ENCODE peak calls at places on chromosomes 5 and 9, in eight cellular contexts. T is cardiac muscle cell, L is stomach, J is tibial artery, P is lower lobe of right lung, S is SK-N-SH, K is breast epithelium, Y is PC-9. M is an unnamed sample. For H3K4me1, the result is how much of the 10 kb centered on the place peaks cover.

GRCh38 chr5:171336486-171337206 is 27.6 kb downstream of the TLX3 start:
- DNase-seq in T (peak), L (peak), J (no peak), P (no peak), S (no peak), K (no peak), Y (peak), M (peak)

GRCh38 chr5:61735531-61735930 is 403.5 kb downstream of the ZSWIM6 start:
- DNase-seq in T (no peak), L (no peak), J (no peak), P (no peak), S (no peak), K (no peak), Y (no peak), M (no peak)

GRCh38 chr5:90690317-90690716 is 131.7 kb downstream of the ADGRV1 start:
- DNase-seq in T (no peak), L (no peak), J (no peak), P (no peak), S (no peak), K (no peak), Y (no peak), M (no peak)

GRCh38 chr5:31861601-31862000 is 222.7 kb downstream of the PDZD2 start:
- DNase-seq in T (no peak), L (no peak), J (no peak), P (no peak), S (no peak), K (no peak), Y (no peak), M (no peak)

GRCh38 chr9:86485359-86485758 is 131.1 kb upstream of the TUT7 start:
- DNase-seq in T (no peak), L (no peak), J (no peak), P (no peak), S (no peak), K (no peak), Y (no peak), M (no peak)

GRCh38 chr9:33517373-33517772 is 6.7 kb upstream of the ANKRD18B start:
- DNase-seq in T (peak), L (no peak), J (no peak), P (no peak), S (peak), K (no peak), Y (peak), M (no peak)

GRCh38 chr9:34991833-34992375 is 2.4 kb downstream of the DNAJB5 start:
- DNase-seq in T (peak), L (no peak), J (peak), P (no peak), S (no peak), K (no peak), Y (peak), M (peak)

GRCh38 chr5:75640395-75640794 is 29.1 kb downstream of the ANKDD1B start:
- DNase-seq in T (peak), L (no peak), J (no peak), P (no peak), S (no peak), K (no peak), Y (no peak), M (no peak)

GRCh38 chr5:176596689-176597416 is 13.1 kb downstream of the GPRIN1 start:
- DNase-seq in T (peak), L (peak), J (no peak), P (no peak), S (no peak), K (no peak), Y (no peak), M (peak)

GRCh38 chr5:160029004-160029403 is 20.1 kb downstream of the TTC1 start:
- DNase-seq in T (no peak), L (no peak), J (no peak), P (no peak), S (no peak), K (no peak), Y (no peak), M (no peak)

GRCh38 chr5:104189031-104189430 is 626.4 kb upstream of the NUDT12 start:
- DNase-seq in T (peak), L (no peak), J (no peak), P (no peak), S (no peak), K (no peak), Y (no peak), M (no peak)

GRCh38 chr9:91690540-91691249 is 259.3 kb downstream of the ROR2 start:
- DNase-seq in T (no peak), L (no peak), J (no peak), P (no peak), S (no peak), K (no peak), Y (no peak), M (no peak)

GRCh38 chr9:7980691-7981289 is 181.2 kb upstream of the DMAC1 start:
- DNase-seq in T (no peak), L (no peak), J (no peak), P (no peak), S (no peak), K (no peak), Y (no peak), M (no peak)

GRCh38 chr5:53031695-53032096 is 42.5 kb downstream of the ITGA2 start:
- DNase-seq in T (peak), L (no peak), J (no peak), P (no peak), S (peak), K (no peak), Y (peak), M (no peak)

GRCh38 chr5:33513786-33514185 is 73.0 kb downstream of the TARS1 start:
- DNase-seq in T (peak), L (no peak), J (peak), P (no peak), S (no peak), K (no peak), Y (no peak), M (no peak)

GRCh38 chr9:33415152-33416038 is 13.0 kb upstream of the AQP7 start:
- DNase-seq in T (peak), L (peak), J (peak), P (peak), S (peak), K (peak), Y (peak), M (peak)

GRCh38 chr9:69421908-69422801 is 97.1 kb downstream of the ENTREP1 start:
- DNase-seq in T (peak), L (peak), J (peak), P (no peak), S (peak), K (no peak), Y (peak), M (no peak)

GRCh38 chr5:6466975-6467567 is 18.4 kb downstream of the UBE2QL1 start:
- DNase-seq in T (no peak), L (no peak), J (no peak), P (no peak), S (no peak), K (no peak), Y (no peak), M (no peak)

GRCh38 chr5:100900142-100900795 is 2.8 kb downstream of the ST8SIA4 start:
- DNase-seq in T (peak), L (peak), J (peak), P (peak), S (no peak), K (no peak), Y (peak), M (peak)

GRCh38 chr9:129939426-129939825 is 103.6 kb downstream of the FNBP1 start:
- DNase-seq in T (no peak), L (no peak), J (no peak), P (no peak), S (no peak), K (no peak), Y (no peak), M (no peak)

GRCh38 chr5:96572864-96573512 is 89.2 kb upstream of the CAST start:
- DNase-seq in T (peak), L (no peak), J (no peak), P (no peak), S (no peak), K (no peak), Y (peak), M (no peak)

GRCh38 chr5:154390096-154390495 is 55.7 kb upstream of the SAP30L start:
- DNase-seq in T (peak), L (no peak), J (no peak), P (no peak), S (no peak), K (no peak), Y (no peak), M (no peak)

GRCh38 chr5:172950176-172950965 is 8.9 kb upstream of the RPL26L1 start:
- DNase-seq in T (no peak), L (no peak), J (no peak), P (no peak), S (no peak), K (no peak), Y (no peak), M (no peak)

GRCh38 chr9:113574381-113575262 is 111.1 kb downstream of the RGS3 start:
- DNase-seq in T (no peak), L (no peak), J (peak), P (peak), S (no peak), K (peak), Y (no peak), M (peak)

GRCh38 chr5:169350016-169350415 is 49.1 kb upstream of the SLIT3 start:
- DNase-seq in T (peak), L (no peak), J (no peak), P (no peak), S (no peak), K (no peak), Y (no peak), M (no peak)

GRCh38 chr9:11893331-11893730 is 799.9 kb upstream of the TYRP1 start:
- DNase-seq in T (no peak), L (no peak), J (no peak), P (no peak), S (no peak), K (no peak), Y (no peak), M (no peak)

GRCh38 chr5:83925321-83925877 is 204.7 kb upstream of the HAPLN1 start:
- DNase-seq in T (peak), L (no peak), J (no peak), P (no peak), S (no peak), K (no peak), Y (no peak), M (no peak)

GRCh38 chr9:20728493-20729220 is 44.6 kb downstream of the FOCAD start:
- DNase-seq in T (peak), L (no peak), J (no peak), P (no peak), S (no peak), K (no peak), Y (no peak), M (no peak)

GRCh38 chr5:2749514-2750025 is 1.9 kb downstream of the IRX2 start:
- DNase-seq in T (no peak), L (no peak), J (no peak), P (peak), S (no peak), K (no peak), Y (no peak), M (no peak)

GRCh38 chr9:87713990-87714335 is 12.0 kb upstream of the CTSL start:
- DNase-seq in T (no peak), L (no peak), J (no peak), P (no peak), S (no peak), K (no peak), Y (no peak), M (no peak)

GRCh38 chr9:87710448-87710847 is 15.5 kb upstream of the CTSL start:
- DNase-seq in T (no peak), L (no peak), J (no peak), P (no peak), S (no peak), K (no peak), Y (no peak), M (no peak)

GRCh38 chr9:87713278-87713989 is 12.5 kb upstream of the CTSL start:
- DNase-seq in T (peak), L (peak), J (peak), P (peak), S (no peak), K (peak), Y (peak), M (no peak)

GRCh38 chr9:87712801-87713277 is 13.1 kb upstream of the CTSL start:
- DNase-seq in T (no peak), L (no peak), J (no peak), P (no peak), S (no peak), K (no peak), Y (no peak), M (no peak)

DNA sequence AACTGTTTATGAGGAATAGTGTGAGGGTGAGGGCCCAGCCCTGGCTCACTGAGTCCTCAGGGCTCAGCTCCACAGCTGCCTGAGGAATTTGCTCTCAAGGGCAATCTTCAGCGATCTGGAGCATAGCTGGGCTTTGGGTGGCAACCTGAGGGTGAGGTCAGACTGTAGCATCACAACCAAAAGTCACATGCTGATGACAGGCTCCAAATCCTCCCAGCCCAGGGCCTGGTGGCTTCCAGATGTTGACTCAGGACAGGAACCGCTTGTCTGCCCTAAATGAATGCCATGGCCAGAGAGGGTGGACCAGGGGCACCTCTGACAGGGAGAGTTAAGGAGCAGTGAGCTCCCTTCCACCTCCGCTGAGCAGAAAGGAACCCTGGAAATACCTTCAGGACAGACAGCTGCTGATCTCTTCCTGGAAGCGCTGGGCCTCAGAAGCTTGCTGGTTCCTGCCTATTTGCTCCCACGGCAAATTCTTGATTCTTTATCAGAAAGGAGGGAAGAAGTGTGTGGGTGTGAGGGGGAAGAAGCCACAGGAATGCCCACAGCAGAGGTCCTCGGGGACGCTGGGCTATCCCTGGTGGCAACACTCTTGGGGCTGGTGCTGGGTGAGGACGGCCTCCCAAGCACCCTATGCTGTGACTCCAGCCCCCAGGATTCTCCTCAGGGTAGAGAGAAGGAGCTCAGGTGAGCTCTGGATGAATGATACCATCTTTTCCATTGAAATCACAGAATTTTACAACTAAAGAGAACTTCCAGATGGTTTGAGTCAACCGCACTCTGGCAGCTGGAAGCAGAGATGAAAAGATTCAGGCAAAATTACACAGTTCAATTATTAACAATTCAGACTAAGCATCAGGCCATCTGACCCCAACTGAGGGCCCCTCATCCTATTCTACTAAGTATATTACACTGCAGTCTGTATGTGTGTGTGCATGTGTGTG is 13.8 kb upstream of the CTSL start:
- DNase-seq in T (peak), L (no peak), J (peak), P (no peak), S (peak), K (no peak), Y (peak), M (no peak)
- H3K4me1 ChIP-seq in T (under half), L (under half), J (under half), P (under half), S (under half), K (under half), Y (under half), M (under half)

DNA sequence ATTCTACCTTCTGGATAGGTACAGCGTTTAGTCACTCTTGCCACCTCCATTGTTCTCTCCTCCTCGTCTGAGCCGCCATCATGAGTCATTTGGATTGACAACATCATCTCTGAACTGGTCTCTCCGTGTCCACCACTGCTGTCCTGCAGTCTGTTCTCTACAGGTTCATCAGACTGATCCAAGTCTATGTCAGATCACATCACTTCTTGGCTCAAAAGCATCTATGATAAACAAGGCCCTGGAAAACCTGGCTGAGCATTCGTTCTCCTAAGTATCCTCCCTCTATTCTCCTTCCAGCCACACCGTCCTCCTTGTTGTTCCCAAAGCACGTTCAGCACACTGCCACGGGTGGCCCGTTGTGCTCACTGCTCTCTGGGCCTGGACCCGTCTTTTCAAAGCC is 50.5 kb downstream of the CTNND2 start:
- DNase-seq in T (no peak), L (no peak), J (no peak), P (no peak), S (no peak), K (no peak), Y (no peak), M (no peak)
- H3K4me3 ChIP-seq in T (no peak), L (no peak), J (no peak), P (no peak), S (no peak), K (no peak), Y (no peak), M (no peak)

DNA sequence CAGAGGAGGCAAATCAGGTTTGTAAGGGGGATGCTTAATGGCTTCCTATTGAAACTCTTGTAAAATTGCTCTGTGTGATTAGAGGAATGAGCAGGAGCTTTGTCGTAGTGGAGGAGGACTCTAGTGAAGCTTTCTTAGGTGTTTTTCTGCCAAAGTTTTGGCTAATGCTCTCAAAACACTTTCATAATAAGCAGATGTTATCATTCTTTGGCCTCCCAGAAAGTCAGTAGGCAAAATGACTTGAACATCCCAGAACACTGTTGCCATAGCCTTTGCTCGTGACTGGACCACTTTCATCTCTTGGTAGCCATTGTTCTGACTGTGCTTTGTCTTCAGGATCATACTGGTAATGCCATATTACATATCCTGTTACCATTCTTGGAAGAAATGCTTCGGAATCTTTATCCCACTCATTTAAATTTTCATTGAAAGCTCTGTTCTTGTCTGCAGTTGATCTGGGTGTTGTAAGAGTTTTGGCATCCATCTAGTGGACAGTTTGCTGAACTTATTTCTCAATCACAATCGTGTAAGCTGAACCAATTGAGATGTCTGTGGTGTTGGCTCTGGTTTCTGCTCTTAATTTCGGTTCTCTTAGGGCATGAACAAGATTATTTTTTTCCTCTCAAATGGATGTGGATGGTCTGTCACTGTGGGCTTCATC is 187.6 kb downstream of the COMMD10 start:
- DNase-seq in T (peak), L (no peak), J (no peak), P (no peak), S (no peak), K (no peak), Y (no peak), M (no peak)
- TF ChIP-seq CTCF in T (no peak), L (no peak), J (no peak), P (no peak), S (no peak), K (no peak), Y (no peak), M (no peak)

DNA sequence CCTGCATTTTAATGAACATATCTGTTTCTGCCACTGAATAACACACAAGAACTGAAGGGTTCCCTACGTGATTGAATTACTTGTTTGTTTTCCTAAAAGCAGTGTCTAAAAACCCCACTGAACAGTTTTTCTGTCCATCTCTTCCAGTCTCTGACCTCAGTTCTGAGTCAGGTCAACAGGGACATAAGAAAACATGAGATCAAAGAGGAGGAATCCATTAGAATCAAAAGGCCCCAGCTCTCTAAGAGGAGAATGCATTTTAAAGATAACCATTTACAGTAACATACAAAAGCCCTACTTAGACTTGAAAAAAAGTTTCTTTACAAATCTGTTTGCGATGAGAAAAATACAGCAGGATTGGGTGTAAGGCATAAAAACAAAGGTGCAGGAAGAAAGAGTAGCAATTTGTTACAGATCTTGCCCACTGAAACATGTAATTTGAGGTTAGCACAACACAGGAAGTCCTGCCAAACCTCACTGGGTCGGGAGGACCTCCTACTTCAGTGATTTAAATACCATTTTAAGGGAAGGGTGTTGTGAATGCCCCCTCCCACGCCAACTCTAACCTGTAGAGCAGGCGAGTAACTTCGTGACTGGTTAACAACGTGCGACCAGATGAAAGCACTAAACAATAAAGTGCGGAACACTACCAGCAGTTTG is 1.4 kb downstream of the QSOX2 start:
- DNase-seq in T (no peak), L (no peak), J (no peak), P (no peak), S (no peak), K (no peak), Y (no peak), M (no peak)
- H3K4me1 ChIP-seq in T (under half), L (under half), J (under half), P (under half), S (under half), K (under half), Y (under half), M (under half)

GRCh38 chr9:4742246-4742645 is 1.2 kb upstream of the AK3 start:
- DNase-seq in T (no peak), L (no peak), J (no peak), P (no peak), S (no peak), K (no peak), Y (no peak), M (no peak)
- H3K4me3 ChIP-seq in T (peak), L (no peak), J (peak), P (peak), S (no peak), K (peak), Y (peak), M (no peak)

GRCh38 chr5:162699361-162699760 is 631.8 kb downstream of the GABRG2 start:
- DNase-seq in T (no peak), L (no peak), J (no peak), P (no peak), S (no peak), K (no peak), Y (no peak), M (no peak)
- TF ChIP-seq CTCF in T (no peak), L (no peak), J (peak), P (no peak), S (peak), K (no peak), Y (no peak), M (no peak)

M was measured in pancreas.